ENCODE peak calls at places on chromosomes 16 and 17, in five cellular contexts. K is body of pancreas, Z is K562, I is GM12864, D is uterus. Y is an unnamed sample.

GRCh38 chr16:4601317-4602186 is 13.1 kb downstream of the UBALD1 start:
- DNase-seq in D (peak), Z (no peak), K (peak), I (no peak), Y (peak)

GRCh38 chr16:49150341-49150740 is 131.3 kb downstream of the CBLN1 start:
- DNase-seq in Z (no peak), I (no peak), K (no peak), D (no peak), Y (no peak)

GRCh38 chr16:11014159-11014558 is 69.8 kb downstream of the CLEC16A start:
- DNase-seq in Z (no peak), K (no peak), I (no peak), D (no peak), Y (no peak)

GRCh38 chr16:19196871-19197270 is 28.8 kb downstream of the SYT17 start:
- DNase-seq in D (no peak), I (no peak), K (no peak), Z (no peak), Y (no peak)

GRCh38 chr16:15498427-15499175 is 64.2 kb downstream of the BMERB1 start:
- DNase-seq in D (no peak), Z (no peak), I (no peak), K (no peak), Y (no peak)

GRCh38 chr17:68184141-68184571 is 63.7 kb upstream of the AMZ2 start:
- DNase-seq in D (no peak), Z (no peak), K (no peak), I (no peak), Y (no peak)

GRCh38 chr17:32481193-32481592 is 5.6 kb upstream of the CDK5R1 start:
- DNase-seq in D (no peak), I (no peak), K (no peak), Z (no peak), Y (no peak)

GRCh38 chr16:28218109-28218508 is 6.3 kb upstream of the XPO6 start:
- DNase-seq in D (no peak), K (no peak), I (peak), Z (peak), Y (peak)

GRCh38 chr17:29807520-29808361 is 122.3 kb downstream of the SSH2 start:
- DNase-seq in K (peak), D (peak), Z (peak), I (peak), Y (peak)

GRCh38 chr17:72527819-72528218 is 407.0 kb downstream of the SOX9 start:
- DNase-seq in I (no peak), Z (no peak), K (no peak), D (no peak), Y (no peak)

GRCh38 chr16:84225126-84225525 is 14.7 kb downstream of the KCNG4 start:
- DNase-seq in Z (no peak), K (no peak), I (no peak), D (no peak), Y (no peak)

GRCh38 chr17:79338589-79338988 is 264.0 kb downstream of the ENGASE start:
- DNase-seq in D (no peak), Z (no peak), K (no peak), I (no peak), Y (no peak)

GRCh38 chr17:63222655-63223054 is 223.5 kb downstream of the CYB561 start:
- DNase-seq in D (no peak), K (no peak), Z (no peak), I (no peak), Y (no peak)

GRCh38 chr17:2776589-2777241 is 19.5 kb upstream of the RAP1GAP2 start:
- DNase-seq in D (no peak), K (no peak), Z (no peak), I (no peak), Y (peak)

GRCh38 chr16:58337090-58337444 is 42.2 kb upstream of the PRSS54 start:
- DNase-seq in I (no peak), D (no peak), Z (no peak), K (peak), Y (no peak)

GRCh38 chr17:57989011-57989345 is 924 bp upstream of the VEZF1 start:
- DNase-seq in D (peak), I (no peak), K (peak), Z (peak), Y (peak)

GRCh38 chr17:27533874-27534815 is 77.9 kb downstream of the KSR1 start:
- DNase-seq in I (no peak), K (no peak), Z (no peak), D (no peak), Y (no peak)

GRCh38 chr16:84875846-84876245 is 56.1 kb downstream of the CRISPLD2 start:
- DNase-seq in D (no peak), K (no peak), Z (no peak), I (no peak), Y (no peak)

GRCh38 chr16:30927789-30928378 is 4.5 kb downstream of the FBXL19 start:
- DNase-seq in Z (peak), I (no peak), K (peak), D (peak), Y (peak)

GRCh38 chr16:79287424-79287917 is 313.1 kb downstream of the MAF start:
- DNase-seq in K (no peak), D (no peak), Z (no peak), I (no peak), Y (no peak)

GRCh38 chr17:21213491-21214014 is 408 bp downstream of the TMEM11 start:
- DNase-seq in K (peak), I (no peak), D (no peak), Z (peak), Y (peak)

GRCh38 chr16:47424846-47425245 is 36.0 kb downstream of the ITFG1 start:
- DNase-seq in Z (no peak), I (no peak), D (no peak), K (no peak), Y (no peak)

GRCh38 chr16:89053725-89054029 is 40.0 kb upstream of the ACSF3 start:
- DNase-seq in K (no peak), D (no peak), Z (no peak), I (no peak), Y (no peak)

GRCh38 chr16:89052191-89052787 is 41.4 kb upstream of the ACSF3 start:
- DNase-seq in Z (no peak), K (no peak), I (no peak), D (no peak), Y (no peak)

GRCh38 chr16:89051521-89052166 is 42.0 kb upstream of the ACSF3 start:
- DNase-seq in Z (no peak), K (no peak), I (no peak), D (no peak), Y (no peak)

GRCh38 chr16:89054261-89054661 is 39.4 kb upstream of the ACSF3 start:
- DNase-seq in Z (no peak), K (no peak), I (no peak), D (no peak), Y (no peak)

DNA sequence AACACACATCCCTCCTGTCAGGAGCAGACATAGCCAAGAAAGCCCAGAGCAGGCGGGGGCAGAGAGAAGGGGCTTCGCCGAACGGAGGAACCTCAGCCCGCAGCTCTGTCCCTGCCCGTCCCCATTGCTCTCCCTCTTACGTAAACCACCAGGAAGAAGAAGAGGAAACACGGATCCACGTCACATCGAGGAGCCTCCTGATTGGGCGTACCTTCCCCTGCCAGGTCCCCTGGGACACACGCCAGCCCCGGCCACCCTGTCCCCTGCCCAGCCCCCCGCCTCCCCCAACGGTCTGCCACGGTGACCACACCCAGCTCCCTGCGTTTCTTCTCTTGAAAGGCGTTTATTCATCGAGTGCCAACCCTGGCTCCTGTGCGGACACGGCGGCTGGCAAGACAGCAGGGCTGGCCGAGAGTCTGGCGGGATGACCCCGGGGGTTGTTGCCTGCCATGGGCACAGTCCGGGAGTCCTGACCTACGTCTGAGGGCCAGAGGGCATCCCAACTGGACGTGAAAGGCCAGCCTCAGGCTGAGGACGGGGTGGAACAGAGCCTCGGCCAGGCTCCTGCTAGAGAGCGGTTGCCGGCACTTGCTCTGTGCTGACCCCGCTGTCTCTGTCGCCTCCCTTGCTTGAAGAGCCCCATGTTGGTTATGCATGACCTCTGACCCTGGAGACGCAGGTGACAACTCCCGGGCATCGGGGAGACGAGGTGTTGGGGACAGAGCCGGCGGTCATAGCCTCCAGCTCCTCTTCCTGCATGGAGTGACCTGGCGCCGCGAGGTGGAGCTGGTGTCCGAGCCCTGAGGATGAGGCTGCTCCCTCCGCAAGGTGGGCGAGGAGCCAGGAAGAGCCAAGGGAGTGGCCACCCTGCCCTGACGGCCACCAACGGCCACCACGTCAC is 40.6 kb upstream of the ACSF3 start:
- DNase-seq in K (no peak), D (no peak), I (no peak), Z (peak), Y (no peak)
- H3K4me3 ChIP-seq in K (no peak), D (no peak), I (no peak), Z (no peak), Y (no peak)

GRCh38 chr17:76578376-76578775 is 7.3 kb downstream of the ST6GALNAC2 start:
- DNase-seq in Z (peak), K (no peak), D (no peak), I (no peak), Y (no peak)

GRCh38 chr17:76577876-76578275 is 7.8 kb downstream of the ST6GALNAC2 start:
- DNase-seq in I (no peak), Z (peak), D (no peak), K (no peak), Y (no peak)

GRCh38 chr17:76575570-76575969 is 10.1 kb downstream of the ST6GALNAC2 start:
- DNase-seq in D (no peak), I (no peak), K (no peak), Z (no peak), Y (no peak)

GRCh38 chr17:76574166-76574565 is 11.5 kb downstream of the ST6GALNAC2 start:
- DNase-seq in K (no peak), Z (no peak), I (no peak), D (no peak), Y (no peak)

GRCh38 chr17:76576189-76576588 is 9.5 kb downstream of the ST6GALNAC2 start:
- DNase-seq in D (no peak), K (no peak), Z (no peak), I (no peak), Y (no peak)
- H3K4me3 ChIP-seq in D (no peak), K (no peak), Z (no peak), I (no peak), Y (no peak)

GRCh38 chr16:86317617-86318021 is 192.7 kb upstream of the FOXF1 start:
- DNase-seq in I (no peak), Z (no peak), K (no peak), D (no peak), Y (no peak)

GRCh38 chr16:86314402-86315025 is 195.8 kb upstream of the FOXF1 start:
- DNase-seq in Z (no peak), D (no peak), I (no peak), K (no peak), Y (no peak)

GRCh38 chr16:86318119-86318518 is 192.2 kb upstream of the FOXF1 start:
- DNase-seq in I (no peak), Z (peak), D (no peak), K (no peak), Y (no peak)

GRCh38 chr16:86316967-86317616 is 193.2 kb upstream of the FOXF1 start:
- DNase-seq in K (no peak), Z (no peak), D (no peak), I (no peak), Y (no peak)

GRCh38 chr16:86313631-86314030 is 196.7 kb upstream of the FOXF1 start:
- DNase-seq in Z (no peak), D (no peak), K (no peak), I (no peak), Y (no peak)
- H3K4me3 ChIP-seq in Z (no peak), D (no peak), K (no peak), I (no peak), Y (no peak)

DNA sequence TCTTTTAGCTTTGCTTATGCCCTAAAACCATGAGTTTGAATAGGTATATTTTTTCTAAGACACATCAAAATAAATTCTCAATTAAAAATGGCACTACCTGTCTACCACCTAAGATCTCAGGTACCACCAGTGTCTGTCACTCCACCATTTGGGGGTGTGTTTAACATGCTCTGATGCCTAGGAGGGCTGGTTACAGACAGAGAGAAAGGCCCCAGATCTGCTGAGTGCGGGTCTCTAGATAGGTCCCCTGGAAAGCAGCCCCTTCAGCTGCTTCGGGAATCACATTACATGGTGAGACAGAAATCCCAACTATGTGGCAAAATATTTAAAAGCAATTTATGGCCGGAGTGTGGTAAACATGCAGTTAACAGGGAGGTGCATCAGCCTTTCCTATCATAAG is 653 bp upstream of the VAC14 start:
- DNase-seq in I (no peak), D (no peak), K (no peak), Z (no peak), Y (no peak)
- H3K4me3 ChIP-seq in I (no peak), D (no peak), K (no peak), Z (no peak), Y (no peak)

Y was measured in testis.